ENCODE peak calls at places on chromosomes 11 and 22, in four cellular contexts. K is EL, F is cerebellum, L is esophagus squamous epithelium. V is an unnamed sample.

GRCh38 chr11:72669527-72669926 is 4.7 kb downstream of the PDE2A start:
- DNase-seq in K (no peak), F (no peak), L (no peak), V (no peak)

GRCh38 chr11:789951-790350 is at the start of gene CEND1:
- DNase-seq in K (peak), F (peak), L (no peak), V (no peak)

GRCh38 chr22:44299124-44299523 is 13.6 kb downstream of the SHISAL1 start:
- DNase-seq in K (no peak), F (no peak), L (no peak), V (no peak)

GRCh38 chr11:44016129-44016528 is 31.7 kb upstream of the ACCSL start:
- DNase-seq in K (peak), F (no peak), L (no peak), V (no peak)

GRCh38 chr11:62391642-62392425 is 27.0 kb upstream of the SCGB1A1 start:
- DNase-seq in K (no peak), F (no peak), L (no peak), V (no peak)

GRCh38 chr11:120137611-120138521 is at the start of gene TRIM29:
- DNase-seq in K (no peak), F (no peak), L (no peak), V (peak)

GRCh38 chr22:23077627-23078461 is 7.5 kb downstream of the GNAZ start:
- DNase-seq in K (no peak), F (no peak), L (no peak), V (no peak)

GRCh38 chr11:1072116-1072820 is 2.4 kb upstream of the MUC2 start:
- DNase-seq in K (peak), F (no peak), L (no peak), V (peak)

GRCh38 chr22:50218996-50219727 is 18.4 kb downstream of the SELENOO start:
- DNase-seq in K (peak), F (peak), L (no peak), V (peak)

GRCh38 chr22:50602338-50602700 is 1.7 kb downstream of the MAPK8IP2 start:
- DNase-seq in K (no peak), F (no peak), L (no peak), V (no peak)

GRCh38 chr22:19179472-19180048 is 1.0 kb upstream of the SLC25A1 start:
- DNase-seq in K (peak), F (peak), L (no peak), V (no peak)

GRCh38 chr22:26848244-26848920 is 191.0 kb downstream of the MIAT start:
- DNase-seq in K (peak), F (no peak), L (no peak), V (no peak)

GRCh38 chr11:124441519-124441918 is 4.0 kb downstream of the OR8B8 start:
- DNase-seq in K (no peak), F (no peak), L (no peak), V (no peak)

GRCh38 chr11:111960916-111961315 is 23.8 kb downstream of the DIXDC1 start:
- DNase-seq in K (no peak), F (no peak), L (no peak), V (peak)

GRCh38 chr11:78798567-78799170 is 224.0 kb upstream of the NARS2 start:
- DNase-seq in K (peak), F (peak), L (no peak), V (no peak)

GRCh38 chr22:28408702-28409101 is 270.9 kb downstream of the TTC28 start:
- DNase-seq in K (no peak), F (no peak), L (no peak), V (no peak)

GRCh38 chr11:94574193-94574961 is 7.2 kb downstream of the PIWIL4 start:
- DNase-seq in K (peak), F (no peak), L (no peak), V (no peak)

V was measured in RWPE2.